ENCODE peak calls at places on chromosomes 13 and 19, in five cellular contexts. R, E, I, C and V are unnamed samples.

GRCh38 chr19:12092065-12092867 is 27.7 kb downstream of the ZNF844 start:
- DNase-seq in R (no peak), C (peak; percentile 68), I (peak; percentile 82), E (peak; percentile 87), V (peak; percentile 80)

GRCh38 chr13:49214917-49215376 is 5.2 kb upstream of the MLNR start:
- DNase-seq in R (no peak), E (no peak), C (peak; percentile 50), I (no peak), V (no peak)

GRCh38 chr13:53198017-53198416 is 169.4 kb downstream of the OLFM4 start:
- DNase-seq in E (no peak), R (no peak), C (no peak), I (no peak), V (no peak)

GRCh38 chr13:27279506-27279905 is 8.9 kb downstream of the RASL11A start:
- DNase-seq in R (no peak), E (no peak), I (no peak), C (no peak), V (no peak)

GRCh38 chr19:3358919-3359849 is 7.2 kb upstream of the NFIC start:
- DNase-seq in C (peak; percentile 66), E (peak; percentile 59), R (no peak), I (no peak), V (no peak)

GRCh38 chr19:6402834-6403608 is 10.1 kb upstream of the GTF2F1 start:
- DNase-seq in E (peak; percentile 54), C (peak; percentile 99), I (peak; percentile 27), R (no peak), V (no peak)

GRCh38 chr13:68714292-68714691 is 1393.3 kb upstream of the ATXN8OS start:
- DNase-seq in C (no peak), R (no peak), E (no peak), I (no peak), V (no peak)

GRCh38 chr19:6227941-6228325 is 51.8 kb downstream of the MLLT1 start:
- DNase-seq in R (no peak), I (no peak), C (no peak), E (no peak), V (no peak)

GRCh38 chr19:1852294-1852646 is 4.0 kb upstream of the REXO1 start:
- DNase-seq in E (no peak), C (no peak), R (no peak), I (no peak), V (no peak)

GRCh38 chr13:42653694-42654093 is 79.7 kb downstream of the TNFSF11 start:
- DNase-seq in C (no peak), R (no peak), E (no peak), I (no peak), V (no peak)

GRCh38 chr13:112893570-112894422 is 75.2 kb upstream of the MCF2L start:
- DNase-seq in E (no peak), C (peak; percentile 38), R (no peak), I (no peak), V (no peak)

GRCh38 chr19:51456541-51457290 is 1.5 kb downstream of the SIGLEC8 start:
- DNase-seq in R (no peak), C (no peak), I (no peak), E (no peak), V (no peak)

GRCh38 chr13:31639443-31640163 is 99.7 kb upstream of the RXFP2 start:
- DNase-seq in E (peak; percentile 20), I (no peak), C (no peak), R (no peak), V (no peak)

GRCh38 chr19:32018014-32018413 is 327.4 kb upstream of the ZNF507 start:
- DNase-seq in I (no peak), C (peak; percentile 4), R (no peak), E (peak; percentile 60), V (no peak)

GRCh38 chr19:15534957-15535864 is 26.9 kb downstream of the CYP4F22 start:
- DNase-seq in C (no peak), I (no peak), R (no peak), E (no peak), V (no peak)

GRCh38 chr19:12939292-12939606 is 840 bp downstream of the CALR start:
- DNase-seq in E (peak; percentile 49), C (peak; percentile 24), I (no peak), R (no peak), V (no peak)

GRCh38 chr19:55253842-55254624 is 4.8 kb downstream of the PPP6R1 start:
- DNase-seq in C (peak; percentile 27), R (no peak), E (no peak), I (no peak), V (no peak)

GRCh38 chr13:113862766-113863510 is 938 bp downstream of the GAS6 start:
- DNase-seq in C (peak; percentile 60), R (no peak), E (peak; percentile 46), I (no peak), V (no peak)

GRCh38 chr19:41426952-41427646 is at the start of gene B3GNT8:
- DNase-seq in E (peak; percentile 69), C (peak; percentile 96), R (no peak), I (peak; percentile 43), V (peak; percentile 29)

GRCh38 chr19:13428352-13428751 is 77.9 kb downstream of the CACNA1A start:
- DNase-seq in I (no peak), E (peak; percentile 14), C (no peak), R (no peak), V (no peak)

GRCh38 chr19:38650180-38650775 is 2.8 kb downstream of the ACTN4 start:
- DNase-seq in E (no peak), C (peak; percentile 83), R (no peak), I (no peak), V (no peak)

GRCh38 chr13:49026851-49027250 is 51.1 kb downstream of the FNDC3A start:
- DNase-seq in I (peak; percentile 4), C (no peak), R (no peak), E (peak; percentile 2), V (no peak)

GRCh38 chr19:55372316-55373081 is 2.2 kb upstream of the IL11 start:
- DNase-seq in R (no peak), E (peak; percentile 34), I (no peak), C (no peak), V (no peak)

GRCh38 chr19:55283548-55284393 is at the start of gene BRSK1:
- DNase-seq in C (no peak), R (no peak), E (peak; percentile 48), I (no peak), V (no peak)

GRCh38 chr13:78022164-78022877 is 103.7 kb upstream of the EDNRB start:
- DNase-seq in R (no peak), I (no peak), E (peak; percentile 35), C (peak; percentile 14), V (peak; percentile 58)

GRCh38 chr13:113991191-113991669 is 17.4 kb upstream of the C13orf46 start:
- DNase-seq in E (no peak), R (no peak), C (no peak), I (no peak), V (peak; percentile 7)

GRCh38 chr13:46106839-46107371 is 2.1 kb upstream of the CPB2 start:
- DNase-seq in R (no peak), C (no peak), I (no peak), E (no peak), V (no peak)

GRCh38 chr13:111448504-111448903 is 128.1 kb downstream of the TEX29 start:
- DNase-seq in C (no peak), I (no peak), R (no peak), E (no peak), V (no peak)

GRCh38 chr19:7522072-7522922 is at the start of gene MCOLN1:
- DNase-seq in R (peak; percentile 92), E (peak; percentile 94), I (peak; percentile 95), C (peak; percentile 99), V (peak; percentile 94)

GRCh38 chr19:40813182-40813581 is 14.2 kb downstream of the EGLN2 start:
- DNase-seq in E (no peak), R (no peak), I (no peak), C (no peak), V (no peak)

GRCh38 chr19:57934820-57935665 is at the start of gene ZNF418:
- DNase-seq in I (peak; percentile 58), E (peak; percentile 81), C (peak; percentile 74), R (no peak), V (peak; percentile 75)

GRCh38 chr19:51572908-51573307 is 1.8 kb downstream of the ZNF175 start:
- DNase-seq in C (no peak), E (peak; percentile 55), I (no peak), R (no peak), V (no peak)

GRCh38 chr19:52343548-52343947 is 7.5 kb downstream of the ZNF610 start:
- DNase-seq in E (peak; percentile 9), C (peak; percentile 26), I (peak; percentile 5), R (no peak), V (no peak)